ENCODE peak calls at places on chromosomes 12 and 14, in ten cellular contexts. T is epithelial cell of proximal tubule, S is left ventricle myocardium inferior, C is heart right ventricle, Z is fibroblast of the aortic adventitia, A is fibroblast of lung, E is PC-3, W is IMR-90, F is GM12878, Y is mammary epithelial cell. J is an unnamed sample.

GRCh38 chr12:54016051-54016450 is 7.3 kb downstream of the HOXC8 start:
- DNase-seq in T (no peak), S (no peak), C (no peak), Z (no peak), A (no peak), E (no peak), W (no peak), F (no peak), Y (no peak), J (no peak)

GRCh38 chr14:81400202-81400678 is at the start of gene STON2:
- DNase-seq in T (peak), S (no peak), C (peak), Z (peak), A (peak), E (peak), W (no peak), F (no peak), Y (peak), J (no peak)

GRCh38 chr14:95504135-95505029 is 12.1 kb downstream of the SYNE3 start:
- DNase-seq in T (no peak), S (no peak), C (no peak), Z (peak), A (peak), E (no peak), W (peak), F (no peak), Y (no peak), J (no peak)

GRCh38 chr12:120846721-120847120 is 57.4 kb downstream of the SPPL3 start:
- DNase-seq in T (no peak), S (no peak), C (no peak), Z (peak), A (peak), E (peak), W (peak), F (no peak), Y (no peak), J (no peak)

GRCh38 chr14:26204954-26205479 is 392.8 kb downstream of the NOVA1 start:
- DNase-seq in T (no peak), S (peak), C (peak), Z (peak), A (peak), E (no peak), W (no peak), F (no peak), Y (no peak), J (no peak)

GRCh38 chr12:12976366-12976765 is 23.7 kb downstream of the HEBP1 start:
- DNase-seq in T (peak), S (no peak), C (no peak), Z (peak), A (peak), E (peak), W (peak), F (no peak), Y (peak), J (no peak)

GRCh38 chr12:52924764-52925716 is 20.2 kb upstream of the KRT8 start:
- DNase-seq in T (no peak), S (no peak), C (no peak), Z (peak), A (peak), E (peak), W (peak), F (no peak), Y (peak), J (no peak)

GRCh38 chr14:73462815-73463214 is 4.5 kb upstream of the NUMB start:
- DNase-seq in T (no peak), S (no peak), C (peak), Z (peak), A (no peak), E (no peak), W (no peak), F (no peak), Y (no peak), J (no peak)

GRCh38 chr14:95073947-95074346 is 83.4 kb downstream of the DICER1 start:
- DNase-seq in T (no peak), S (no peak), C (no peak), Z (no peak), A (no peak), E (no peak), W (no peak), F (no peak), Y (no peak), J (no peak)

GRCh38 chr12:32089156-32089950 is 17.3 kb upstream of the BICD1 start:
- DNase-seq in T (no peak), S (no peak), C (no peak), Z (no peak), A (no peak), E (peak), W (no peak), F (no peak), Y (peak), J (no peak)

GRCh38 chr12:40300490-40300889 is 75.7 kb downstream of the LRRK2 start:
- DNase-seq in T (no peak), S (no peak), C (no peak), Z (peak), A (no peak), E (peak), W (peak), F (no peak), Y (peak), J (no peak)

GRCh38 chr12:109223868-109224267 is 85.2 kb downstream of the FOXN4 start:
- DNase-seq in T (no peak), S (no peak), C (no peak), Z (no peak), A (no peak), E (no peak), W (no peak), F (no peak), Y (no peak), J (no peak)

GRCh38 chr14:91159906-91160305 is 46.0 kb downstream of the DGLUCY start:
- DNase-seq in T (no peak), S (no peak), C (no peak), Z (no peak), A (peak), E (no peak), W (no peak), F (no peak), Y (no peak), J (no peak)

GRCh38 chr12:19110541-19110940 is 19.0 kb upstream of the PLEKHA5 start:
- DNase-seq in T (no peak), S (no peak), C (no peak), Z (peak), A (peak), E (no peak), W (peak), F (no peak), Y (no peak), J (no peak)

GRCh38 chr14:90388982-90389381 is 7.8 kb upstream of the CALM1 start:
- DNase-seq in T (no peak), S (no peak), C (no peak), Z (no peak), A (peak), E (peak), W (peak), F (no peak), Y (peak), J (no peak)

GRCh38 chr12:49097381-49097780 is 2.8 kb upstream of the DHH start:
- DNase-seq in T (no peak), S (no peak), C (no peak), Z (no peak), A (no peak), E (no peak), W (no peak), F (no peak), Y (no peak), J (no peak)

GRCh38 chr14:81341405-81342180 is 58.5 kb downstream of the STON2 start:
- DNase-seq in T (no peak), S (no peak), C (peak), Z (no peak), A (no peak), E (no peak), W (no peak), F (no peak), Y (no peak), J (no peak)

GRCh38 chr12:1922075-1922709 is 3.7 kb upstream of the CACNA2D4 start:
- DNase-seq in T (no peak), S (no peak), C (no peak), Z (no peak), A (no peak), E (no peak), W (no peak), F (no peak), Y (no peak), J (no peak)

GRCh38 chr12:109680521-109681030 is 33.0 kb upstream of the FAM222A start:
- DNase-seq in T (no peak), S (no peak), C (no peak), Z (no peak), A (no peak), E (peak), W (no peak), F (no peak), Y (no peak), J (no peak)

GRCh38 chr12:3882896-3883564 is 9.8 kb upstream of the PARP11 start:
- DNase-seq in T (no peak), S (no peak), C (no peak), Z (peak), A (peak), E (peak), W (peak), F (no peak), Y (peak), J (no peak)

GRCh38 chr12:127984386-127985055 is 282.4 kb upstream of the TMEM132C start:
- DNase-seq in T (no peak), S (no peak), C (no peak), Z (no peak), A (peak), E (peak), W (no peak), F (no peak), Y (no peak), J (no peak)

GRCh38 chr12:98646165-98646764 is 1.2 kb downstream of the APAF1 start:
- DNase-seq in T (no peak), S (no peak), C (no peak), Z (peak), A (peak), E (peak), W (peak), F (no peak), Y (peak), J (no peak)
- TF ChIP-seq CTCF in T (peak), S (no peak), C (no peak), Z (no peak), A (peak), E (peak), W (no peak), F (peak), Y (peak), J (peak)

GRCh38 chr12:65194949-65195348 is 25.6 kb downstream of the LEMD3 start:
- DNase-seq in T (no peak), S (no peak), C (no peak), Z (no peak), A (no peak), E (no peak), W (no peak), F (no peak), Y (no peak), J (no peak)
- H3K4me3 ChIP-seq in T (no peak), S (no peak), C (no peak), Z (no peak), A (no peak), E (no peak), W (no peak), F (no peak), Y (no peak), J (no peak)

DNA sequence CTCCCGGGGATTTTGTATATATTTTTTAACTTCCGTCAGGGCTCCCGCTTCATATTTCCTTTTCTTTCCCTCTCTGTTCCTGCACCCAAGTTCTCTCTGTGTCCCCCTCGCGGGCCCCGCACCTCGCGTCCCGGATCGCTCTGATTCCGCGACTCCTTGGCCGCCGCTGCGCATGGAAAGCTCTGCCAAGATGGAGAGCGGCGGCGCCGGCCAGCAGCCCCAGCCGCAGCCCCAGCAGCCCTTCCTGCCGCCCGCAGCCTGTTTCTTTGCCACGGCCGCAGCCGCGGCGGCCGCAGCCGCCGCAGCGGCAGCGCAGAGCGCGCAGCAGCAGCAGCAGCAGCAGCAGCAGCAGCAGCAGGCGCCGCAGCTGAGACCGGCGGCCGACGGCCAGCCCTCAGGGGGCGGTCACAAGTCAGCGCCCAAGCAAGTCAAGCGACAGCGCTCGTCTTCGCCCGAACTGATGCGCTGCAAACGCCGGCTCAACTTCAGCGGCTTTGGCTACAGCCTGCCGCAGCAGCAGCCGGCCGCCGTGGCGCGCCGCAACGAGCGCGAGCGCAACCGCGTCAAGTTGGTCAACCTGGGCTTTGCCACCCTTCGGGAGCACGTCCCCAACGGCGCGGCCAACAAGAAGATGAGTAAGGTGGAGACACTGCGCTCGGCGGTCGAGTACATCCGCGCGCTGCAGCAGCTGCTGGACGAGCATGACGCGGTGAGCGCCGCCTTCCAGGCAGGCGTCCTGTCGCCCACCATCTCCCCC is 777 bp downstream of the ASCL1 start:
- DNase-seq in T (no peak), S (no peak), C (no peak), Z (no peak), A (peak), E (no peak), W (peak), F (no peak), Y (peak), J (no peak)
- TF ChIP-seq CTCF in T (no peak), S (no peak), C (no peak), Z (no peak), A (no peak), E (no peak), W (no peak), F (peak), Y (no peak), J (no peak)

GRCh38 chr12:132904718-132905328 is 17.4 kb upstream of the CHFR start:
- DNase-seq in T (no peak), S (peak), C (peak), Z (no peak), A (peak), E (peak), W (no peak), F (no peak), Y (peak), J (no peak)
- H3K4me3 ChIP-seq in T (no peak), S (peak), C (peak), Z (no peak), A (no peak), E (no peak), W (no peak), F (no peak), Y (peak), J (no peak)

DNA sequence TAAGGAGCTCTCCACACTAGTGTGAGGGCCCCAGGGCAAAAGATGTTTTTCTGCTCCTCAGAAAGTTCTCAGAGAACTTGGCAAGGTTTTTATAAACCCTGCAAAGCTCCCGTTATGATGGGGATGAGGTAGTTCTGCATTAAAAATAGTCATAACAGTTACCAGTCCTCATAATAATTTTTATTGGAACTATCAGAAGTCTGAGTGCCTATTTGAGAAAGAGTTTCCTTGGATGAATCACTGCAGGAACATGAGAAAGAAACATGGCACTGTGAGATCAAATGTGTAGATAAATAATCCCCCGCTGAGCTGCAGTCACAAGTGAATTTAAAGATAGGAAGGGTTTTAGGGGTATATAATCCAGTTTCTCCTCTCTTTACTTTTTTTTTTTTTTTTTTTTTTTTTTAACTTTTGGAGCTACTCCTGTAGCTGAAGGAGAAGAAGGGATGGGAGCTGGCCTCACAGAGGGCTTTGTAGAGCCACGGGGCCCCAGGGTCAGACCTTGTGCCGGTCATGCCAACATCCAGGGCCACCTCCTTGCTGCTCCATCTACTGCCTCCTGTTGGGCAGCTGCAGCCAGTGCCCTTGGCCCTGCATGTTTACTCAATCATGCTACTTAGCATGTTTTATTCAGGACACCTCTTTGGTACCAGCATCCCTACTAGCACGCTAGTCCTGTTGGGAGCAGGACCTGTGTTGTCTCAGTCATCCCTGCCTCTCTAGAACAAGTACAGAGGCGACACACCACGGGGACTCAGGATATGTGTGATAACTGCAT is 39.5 kb downstream of the EVL start:
- DNase-seq in T (no peak), S (no peak), C (no peak), Z (peak), A (peak), E (peak), W (peak), F (no peak), Y (peak), J (no peak)
- TF ChIP-seq CTCF in T (peak), S (no peak), C (no peak), Z (no peak), A (no peak), E (no peak), W (no peak), F (no peak), Y (no peak), J (peak)